ENCODE peak calls at places on chromosomes 16 and 17, in four cellular contexts. J is K562, W is HepG2, Q is GM12878. K is an unnamed sample.

GRCh38 chr16:68335175-68335574 is 24.4 kb downstream of the PRMT7 start:
- DNase-seq in J (no peak), W (no peak), Q (no peak), K (no peak)

GRCh38 chr17:47009759-47010594 is 30.9 kb upstream of the RPRML start:
- DNase-seq in J (no peak), W (no peak), Q (no peak), K (no peak)

GRCh38 chr17:44235583-44235936 is 16.1 kb upstream of the UBTF start:
- DNase-seq in J (no peak), W (no peak), Q (no peak), K (no peak)

GRCh38 chr17:29682987-29683386 is 60.3 kb upstream of the CORO6 start:
- DNase-seq in J (no peak), W (no peak), Q (no peak), K (no peak)

GRCh38 chr16:57386381-57386951 is 14.2 kb downstream of the CX3CL1 start:
- DNase-seq in J (no peak), W (no peak), Q (no peak), K (no peak)

GRCh38 chr17:21679256-21680146 is 12.8 kb upstream of the KCNJ18 start:
- DNase-seq in J (no peak), W (no peak), Q (no peak), K (no peak)

GRCh38 chr17:82814834-82815233 is 25.0 kb downstream of the ZNF750 start:
- DNase-seq in J (no peak), W (no peak), Q (no peak), K (no peak)

GRCh38 chr17:5773942-5774341 is 189.6 kb upstream of the NLRP1 start:
- DNase-seq in J (no peak), W (no peak), Q (no peak), K (no peak)

GRCh38 chr17:66715745-66716156 is 119.2 kb upstream of the CACNG5 start:
- DNase-seq in J (peak), W (peak), Q (peak), K (no peak)

GRCh38 chr17:35849469-35850348 is 19.0 kb downstream of the HEATR9 start:
- DNase-seq in J (peak), W (peak), Q (peak), K (peak)

GRCh38 chr17:81328489-81328888 is 33.4 kb upstream of the SLC38A10 start:
- DNase-seq in J (no peak), W (no peak), Q (no peak), K (no peak)

GRCh38 chr17:51640108-51640622 is 379.8 kb downstream of the UTP18 start:
- DNase-seq in J (peak), W (peak), Q (no peak), K (peak)
- TF ChIP-seq ETV6 in J (no peak), W (no peak), Q (no peak), K (no peak)

DNA sequence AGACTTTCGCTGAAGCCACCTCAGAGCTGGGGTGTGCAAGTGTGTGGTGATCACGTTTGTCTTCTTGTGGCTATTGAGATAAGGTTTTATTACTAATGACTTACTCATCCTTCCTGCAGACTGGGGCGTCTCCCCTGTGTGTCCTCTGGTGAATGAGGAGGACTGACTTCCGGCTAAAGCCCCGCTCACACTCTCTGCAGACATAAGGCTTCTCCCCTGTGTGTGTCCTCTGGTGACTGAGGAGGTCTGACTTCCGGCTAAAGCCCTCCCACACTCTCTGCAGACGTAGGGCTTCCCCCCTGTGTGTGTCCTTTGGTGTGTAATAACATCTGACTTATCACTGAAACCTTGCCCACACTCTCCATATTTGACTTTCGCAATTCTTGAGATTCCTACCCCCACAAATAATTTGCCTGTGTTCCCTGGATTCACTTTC is 19.4 kb downstream of the PRDM7 start:
- DNase-seq in J (peak), W (peak), Q (no peak), K (no peak)
- TF ChIP-seq ETV6 in J (no peak), W (no peak), Q (no peak), K (no peak)

GRCh38 chr17:7714721-7715594 is 2.6 kb upstream of the DNAH2 start:
- DNase-seq in J (no peak), W (no peak), Q (no peak), K (no peak)
- TF ChIP-seq ETV6 in J (no peak), W (no peak), Q (no peak), K (no peak)

GRCh38 chr17:48095611-48096010 is 5.7 kb downstream of the CBX1 start:
- DNase-seq in J (no peak), W (no peak), Q (no peak), K (no peak)

GRCh38 chr17:48093341-48094045 is 7.8 kb downstream of the CBX1 start:
- DNase-seq in J (no peak), W (no peak), Q (no peak), K (no peak)
- TF ChIP-seq ETV6 in J (no peak), W (no peak), Q (no peak), K (no peak)

GRCh38 chr17:45908460-45908859 is 14.1 kb downstream of the MAPT start:
- DNase-seq in J (no peak), W (no peak), Q (no peak), K (no peak)
- TF ChIP-seq ETV6 in J (no peak), W (no peak), Q (no peak), K (no peak)

DNA sequence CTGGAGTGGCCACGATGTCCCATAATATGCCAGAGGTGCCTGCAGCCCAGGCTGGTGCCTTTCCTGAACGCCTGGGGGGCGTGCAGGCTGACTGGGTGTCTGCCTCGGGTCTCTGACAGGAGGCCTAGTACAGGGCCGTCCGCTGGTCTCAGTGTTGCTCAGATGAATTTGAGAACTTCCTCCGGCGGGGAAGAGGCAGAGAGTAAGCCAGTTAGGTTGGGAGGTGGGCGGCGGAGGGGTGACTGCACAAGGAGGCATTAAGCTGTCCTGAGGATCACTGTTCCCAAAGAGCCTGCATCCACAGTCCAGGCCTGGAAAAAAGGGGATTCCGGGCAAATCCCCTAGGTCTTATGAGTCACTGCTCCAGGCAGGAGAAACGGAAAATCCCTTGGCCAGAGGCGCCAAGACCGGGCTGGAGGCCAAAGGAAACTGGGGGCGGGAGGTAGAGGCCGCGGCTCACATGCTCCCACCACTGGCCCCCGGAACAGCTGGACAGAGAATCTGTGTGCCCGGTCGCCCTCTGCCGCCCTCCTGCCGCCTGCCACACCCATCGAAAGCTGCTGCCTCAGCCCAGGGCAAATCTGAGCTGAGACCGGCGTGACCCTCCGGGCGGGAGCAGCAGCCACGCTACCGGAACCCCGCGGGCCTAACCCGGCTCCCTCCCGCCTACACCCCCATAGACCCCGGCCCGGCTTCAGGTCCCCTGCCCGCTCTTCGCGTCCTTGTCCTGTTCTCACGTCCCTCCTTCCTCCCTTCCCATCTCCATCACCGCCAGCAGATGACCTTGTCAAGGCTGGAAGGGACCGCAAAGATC is 1.2 kb downstream of the TRIM47 start:
- DNase-seq in J (no peak), W (peak), Q (no peak), K (no peak)
- TF ChIP-seq ETV6 in J (no peak), W (no peak), Q (no peak), K (no peak)

GRCh38 chr17:50263293-50264262 is 10.7 kb upstream of the TMEM92 start:
- DNase-seq in J (peak), W (no peak), Q (no peak), K (no peak)
- TF ChIP-seq ETV6 in J (no peak), W (no peak), Q (no peak), K (no peak)

DNA sequence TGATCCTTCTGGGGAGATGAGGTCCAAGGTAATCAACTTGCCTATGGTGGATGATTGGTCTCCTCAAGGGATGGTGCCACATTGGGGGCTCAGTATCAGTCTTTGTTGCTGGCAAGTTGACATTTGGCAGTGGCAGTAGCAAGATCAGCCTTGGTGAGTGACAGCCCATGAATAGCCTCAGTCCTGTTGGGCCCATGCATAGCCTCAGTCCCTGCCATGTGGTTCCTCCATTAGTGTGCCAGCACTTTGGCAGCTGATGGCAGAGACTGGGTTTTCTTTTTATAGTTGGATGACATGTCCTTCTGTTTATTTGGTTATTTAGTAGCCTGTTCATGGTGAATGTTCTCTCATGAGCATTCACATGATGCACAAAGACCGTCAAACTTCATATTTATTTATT is 179.6 kb downstream of the CBLN1 start:
- DNase-seq in J (no peak), W (no peak), Q (no peak), K (no peak)
- TF ChIP-seq ETV6 in J (no peak), W (no peak), Q (no peak), K (no peak)

GRCh38 chr16:54817432-54817831 is 113.2 kb upstream of the IRX5 start:
- DNase-seq in J (no peak), W (peak), Q (no peak), K (no peak)
- TF ChIP-seq ETV6 in J (no peak), W (no peak), Q (no peak), K (no peak)